ENCODE peak calls at places on chromosome 11, in ten cellular contexts. L is Peyer's patch, H is cardiac muscle cell, X is mammary epithelial cell, N is bronchial epithelial cell, I is brain microvascular endothelial cell, C is colonic mucosa, U is psoas muscle, G is neural progenitor cell, Z is transverse colon. J is an unnamed sample. For H3K36me3, the result is how much of the 10 kb centered on the place peaks cover.

GRCh38 chr11:61028135-61028729 is 56.8 kb downstream of the CD6 start:
- DNase-seq in L (peak), H (no peak), X (no peak), N (peak), I (no peak), C (no peak), U (no peak), G (no peak), Z (peak), J (no peak)

GRCh38 chr11:60939301-60939700 is 12.7 kb downstream of the SLC15A3 start:
- DNase-seq in L (no peak), H (no peak), X (no peak), N (no peak), I (no peak), C (no peak), U (no peak), G (no peak), Z (no peak), J (no peak)

GRCh38 chr11:114259551-114259983 is 36.6 kb upstream of the NNMT start:
- DNase-seq in L (peak), H (no peak), X (no peak), N (no peak), I (no peak), C (no peak), U (peak), G (no peak), Z (no peak), J (no peak)

GRCh38 chr11:76663461-76663760 is 7.1 kb downstream of the LRRC32 start:
- DNase-seq in L (no peak), H (no peak), X (no peak), N (no peak), I (no peak), C (no peak), U (no peak), G (no peak), Z (peak), J (no peak)

GRCh38 chr11:133705873-133706272 is 139.4 kb downstream of the SPATA19 start:
- DNase-seq in L (no peak), H (no peak), X (no peak), N (no peak), I (no peak), C (no peak), U (no peak), G (no peak), Z (no peak), J (no peak)

GRCh38 chr11:25953015-25953414 is 378.9 kb upstream of the ANO3 start:
- DNase-seq in L (no peak), H (no peak), X (no peak), N (no peak), I (no peak), C (no peak), U (no peak), G (no peak), Z (no peak), J (no peak)

GRCh38 chr11:10139656-10140055 is 154.4 kb downstream of the SBF2 start:
- DNase-seq in L (no peak), H (no peak), X (peak), N (peak), I (peak), C (no peak), U (no peak), G (no peak), Z (no peak), J (peak)

GRCh38 chr11:68002943-68003845 is 703 bp downstream of the UNC93B1 start:
- DNase-seq in L (peak), H (peak), X (peak), N (no peak), I (no peak), C (peak), U (peak), G (peak), Z (peak), J (no peak)

GRCh38 chr11:114180301-114181055 is 115.7 kb upstream of the NNMT start:
- DNase-seq in L (peak), H (peak), X (no peak), N (peak), I (no peak), C (peak), U (peak), G (peak), Z (peak), J (no peak)

GRCh38 chr11:28760676-28761390 is 652.6 kb downstream of the METTL15 start:
- DNase-seq in L (no peak), H (no peak), X (peak), N (peak), I (peak), C (no peak), U (no peak), G (no peak), Z (no peak), J (no peak)

GRCh38 chr11:86291466-86292262 is 10.4 kb upstream of the HIKESHI start:
- DNase-seq in L (peak), H (peak), X (peak), N (peak), I (peak), C (peak), U (no peak), G (peak), Z (peak), J (no peak)

GRCh38 chr11:78838417-78838816 is 263.8 kb upstream of the NARS2 start:
- DNase-seq in L (no peak), H (no peak), X (no peak), N (peak), I (no peak), C (no peak), U (no peak), G (no peak), Z (no peak), J (no peak)

GRCh38 chr11:9251306-9251705 is 13.8 kb downstream of the DENND5A start:
- DNase-seq in L (no peak), H (no peak), X (peak), N (peak), I (no peak), C (no peak), U (no peak), G (no peak), Z (no peak), J (no peak)

GRCh38 chr11:107819361-107820014 is 39.1 kb downstream of the SLC35F2 start:
- DNase-seq in L (no peak), H (no peak), X (no peak), N (peak), I (peak), C (no peak), U (no peak), G (no peak), Z (no peak), J (no peak)

GRCh38 chr11:118881130-118881717 is 2.5 kb upstream of the CXCR5 start:
- DNase-seq in L (no peak), H (no peak), X (no peak), N (no peak), I (no peak), C (no peak), U (no peak), G (no peak), Z (no peak), J (no peak)

GRCh38 chr11:112042961-112043304 is 17.7 kb downstream of the DLAT start:
- DNase-seq in L (no peak), H (no peak), X (no peak), N (no peak), I (no peak), C (no peak), U (no peak), G (no peak), Z (no peak), J (no peak)

GRCh38 chr11:10666556-10666955 is 27.0 kb downstream of the IRAG1 start:
- DNase-seq in L (no peak), H (no peak), X (peak), N (peak), I (peak), C (no peak), U (no peak), G (no peak), Z (no peak), J (no peak)

GRCh38 chr11:11463397-11463796 is 110.3 kb upstream of the CSNK2A3 start:
- DNase-seq in L (no peak), H (no peak), X (no peak), N (no peak), I (peak), C (no peak), U (no peak), G (no peak), Z (no peak), J (no peak)

GRCh38 chr11:92828576-92828975 is 140.9 kb upstream of the MTNR1B start:
- DNase-seq in L (no peak), H (peak), X (no peak), N (no peak), I (no peak), C (no peak), U (no peak), G (peak), Z (no peak), J (no peak)

GRCh38 chr11:119483341-119483880 is 60.4 kb upstream of the THY1 start:
- DNase-seq in L (no peak), H (no peak), X (no peak), N (no peak), I (no peak), C (no peak), U (peak), G (no peak), Z (no peak), J (no peak)

GRCh38 chr11:71463331-71464211 is 10.6 kb downstream of the NADSYN1 start:
- DNase-seq in L (no peak), H (no peak), X (no peak), N (no peak), I (no peak), C (no peak), U (no peak), G (no peak), Z (no peak), J (no peak)

GRCh38 chr11:111010391-111011354 is 234.9 kb upstream of the POU2AF2 start:
- DNase-seq in L (no peak), H (no peak), X (no peak), N (peak), I (no peak), C (no peak), U (no peak), G (no peak), Z (no peak), J (no peak)

GRCh38 chr11:35190804-35191348 is 51.9 kb downstream of the CD44 start:
- DNase-seq in L (no peak), H (no peak), X (no peak), N (no peak), I (no peak), C (no peak), U (no peak), G (no peak), Z (no peak), J (no peak)

GRCh38 chr11:35192347-35192746 is 53.4 kb downstream of the CD44 start:
- DNase-seq in L (no peak), H (peak), X (no peak), N (no peak), I (no peak), C (peak), U (peak), G (no peak), Z (peak), J (no peak)

GRCh38 chr11:35187996-35188395 is 49.0 kb downstream of the CD44 start:
- DNase-seq in L (no peak), H (no peak), X (no peak), N (no peak), I (no peak), C (no peak), U (no peak), G (no peak), Z (no peak), J (no peak)

DNA sequence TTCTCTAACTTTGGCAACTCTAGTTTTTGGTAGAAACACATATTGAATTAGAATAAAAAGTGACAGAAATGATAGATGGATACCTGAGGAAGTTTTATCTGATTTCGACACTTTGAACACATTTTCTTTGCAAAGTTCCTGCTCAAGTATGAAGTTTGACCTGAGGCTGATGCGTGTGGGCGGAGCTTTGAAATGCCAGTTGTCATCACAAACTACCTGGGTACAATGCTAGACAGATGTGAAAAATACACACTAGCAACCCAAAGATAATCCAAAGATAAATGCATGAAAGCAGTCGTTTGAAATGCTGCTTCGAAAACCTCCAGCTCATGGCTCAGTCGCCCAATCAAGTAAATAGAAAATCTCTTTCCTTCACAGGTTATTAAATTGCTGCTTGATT is 54.8 kb downstream of the CD44 start:
- DNase-seq in L (no peak), H (no peak), X (no peak), N (no peak), I (no peak), C (no peak), U (no peak), G (no peak), Z (no peak), J (no peak)
- H3K36me3 ChIP-seq in L (under half), H (under half), X (half or more), N (under half), I (under half), C (under half), U (under half), G (under half), Z (under half), J (under half)

DNA sequence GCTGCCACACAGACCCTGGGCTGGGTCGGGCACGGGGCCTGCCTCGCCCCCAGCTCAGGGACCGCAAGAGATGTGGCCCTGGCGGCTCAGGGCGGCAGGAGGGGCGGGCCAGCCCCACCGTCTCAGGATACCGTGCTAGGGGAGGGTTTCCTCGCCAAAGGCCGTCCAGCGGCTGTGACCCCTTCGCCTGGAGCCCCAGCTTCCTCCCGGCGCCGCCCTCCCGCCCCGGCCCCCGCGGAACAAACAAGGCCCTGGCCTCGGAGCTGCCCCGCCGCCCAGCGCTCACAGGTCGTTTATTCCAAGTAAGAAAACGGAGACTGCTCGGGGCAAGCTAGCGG is 543 bp upstream of the AP2A2 start:
- DNase-seq in L (no peak), H (no peak), X (no peak), N (no peak), I (no peak), C (no peak), U (peak), G (peak), Z (peak), J (no peak)
- H3K4me3 ChIP-seq in L (peak), H (peak), X (no peak), N (peak), I (peak), C (peak), U (peak), G (no peak), Z (peak), J (peak)

DNA sequence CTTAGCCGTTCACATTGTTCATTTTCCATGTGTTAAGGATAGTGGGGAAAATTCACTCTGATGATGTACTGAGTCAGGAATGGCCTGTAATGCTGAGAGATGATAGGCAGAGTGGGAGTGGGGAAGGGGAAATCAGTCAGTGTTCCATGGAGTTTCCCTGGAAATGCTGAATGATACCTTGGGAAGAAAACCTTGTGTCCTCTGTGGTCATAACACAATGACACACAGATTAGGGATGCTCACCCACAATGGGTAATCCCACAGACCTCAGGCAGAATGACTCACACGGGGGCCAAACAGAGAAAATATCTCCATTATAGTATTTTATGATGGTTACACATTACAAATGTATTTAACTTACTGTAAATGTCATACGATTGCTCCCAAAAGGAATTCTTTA is 118.0 kb downstream of the SNX19 start:
- DNase-seq in L (no peak), H (no peak), X (peak), N (peak), I (peak), C (no peak), U (no peak), G (no peak), Z (no peak), J (peak)
- TF ChIP-seq CTCF in L (no peak), H (no peak), X (no peak), N (no peak), I (no peak), C (no peak), U (no peak), G (no peak), Z (no peak), J (no peak)

GRCh38 chr11:772429-773390 is 4.6 kb downstream of the GATD1 start:
- DNase-seq in L (no peak), H (no peak), X (no peak), N (no peak), I (no peak), C (no peak), U (no peak), G (peak), Z (no peak), J (no peak)
- H3K36me3 ChIP-seq in L (under half), H (under half), X (under half), N (under half), I (under half), C (under half), U (half or more), G (under half), Z (under half), J (under half)

GRCh38 chr11:47270331-47271271 is 668 bp downstream of the MADD start:
- DNase-seq in L (peak), H (peak), X (peak), N (peak), I (peak), C (peak), U (peak), G (no peak), Z (peak), J (no peak)

GRCh38 chr11:47269829-47270305 is at the start of gene MADD:
- DNase-seq in L (peak), H (peak), X (peak), N (no peak), I (peak), C (peak), U (peak), G (peak), Z (peak), J (no peak)

GRCh38 chr11:47272706-47273105 is 2.8 kb downstream of the MADD start:
- DNase-seq in L (no peak), H (peak), X (no peak), N (no peak), I (no peak), C (no peak), U (no peak), G (no peak), Z (no peak), J (no peak)

GRCh38 chr11:47271328-47271727 is 1.4 kb downstream of the MADD start:
- DNase-seq in L (no peak), H (no peak), X (no peak), N (no peak), I (no peak), C (no peak), U (no peak), G (no peak), Z (no peak), J (no peak)

DNA sequence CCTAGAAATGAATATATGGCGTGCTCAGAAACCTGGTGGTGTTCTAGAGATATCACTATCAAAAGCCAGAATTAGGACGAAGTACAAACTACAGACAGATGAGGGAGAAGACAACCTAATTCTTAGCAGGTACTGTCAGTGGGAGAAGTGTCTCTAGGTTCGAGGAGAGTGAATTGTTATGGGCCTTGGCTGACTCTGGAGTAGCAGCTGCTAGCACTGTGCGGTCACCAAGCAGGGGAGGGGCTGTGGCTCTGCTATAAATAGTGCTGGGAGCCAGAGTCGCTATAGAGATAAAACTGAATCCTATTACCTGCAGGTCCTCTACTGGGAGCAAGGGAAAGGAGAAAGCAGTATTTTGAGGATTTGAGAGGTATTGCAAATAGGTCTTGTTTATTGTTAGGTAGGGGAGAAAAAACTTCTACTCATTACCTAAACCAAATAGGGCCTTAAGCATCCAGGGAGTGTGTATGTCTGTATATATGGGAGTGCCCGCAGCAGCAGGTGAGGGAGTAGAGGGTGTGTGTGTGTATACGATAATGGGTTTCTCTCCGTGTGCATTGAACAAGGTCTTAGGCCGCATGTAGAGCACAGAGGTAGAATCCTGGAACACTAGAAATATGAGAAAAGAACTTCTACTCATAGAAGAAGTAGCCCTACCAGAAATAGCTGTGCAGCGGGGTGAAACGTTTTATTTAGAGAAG is 2.2 kb downstream of the MADD start:
- DNase-seq in L (peak), H (peak), X (no peak), N (no peak), I (no peak), C (peak), U (peak), G (no peak), Z (peak), J (no peak)
- H3K4me3 ChIP-seq in L (no peak), H (peak), X (no peak), N (no peak), I (no peak), C (no peak), U (peak), G (no peak), Z (no peak), J (no peak)